ENCODE peak calls at places on chromosomes 2 and 18, in six cellular contexts. N, C, Z, S, D and F are unnamed samples. For H3K36me3 and H3K27me3, the result is how much of the 10 kb centered on the place peaks cover.

GRCh38 chr2:3692375-3692774 is 11.0 kb upstream of the DCDC2C start:
- DNase-seq in D (peak), N (no peak), S (no peak), Z (no peak), C (no peak), F (no peak)

GRCh38 chr2:239544846-239545465 is 144.1 kb upstream of the HDAC4 start:
- DNase-seq in Z (no peak), D (no peak), S (no peak), C (no peak), N (no peak), F (no peak)

GRCh38 chr2:118489712-118490255 is 357.7 kb downstream of the EN1 start:
- DNase-seq in C (no peak), Z (no peak), S (no peak), N (no peak), D (no peak), F (no peak)

GRCh38 chr2:74010087-74010541 is 25.4 kb downstream of the TET3 start:
- DNase-seq in D (peak), C (no peak), S (peak), N (no peak), Z (no peak), F (no peak)

GRCh38 chr2:206368933-206369569 is 74.3 kb upstream of the ADAM23 start:
- DNase-seq in N (no peak), D (no peak), S (no peak), Z (no peak), C (no peak), F (no peak)

GRCh38 chr2:50143822-50144575 is 887.9 kb downstream of the NRXN1 start:
- DNase-seq in D (peak), N (peak), Z (no peak), C (no peak), S (no peak), F (peak)

GRCh38 chr18:10015941-10016819 is 102.4 kb downstream of the VAPA start:
- DNase-seq in C (no peak), Z (no peak), N (peak), S (peak), D (peak), F (peak)

GRCh38 chr2:219128401-219128800 is 32.2 kb downstream of the NHEJ1 start:
- DNase-seq in C (no peak), S (no peak), N (no peak), Z (no peak), D (no peak), F (no peak)

GRCh38 chr2:112433932-112434730 is 686 bp upstream of the RGPD8 start:
- DNase-seq in C (no peak), N (no peak), Z (no peak), S (no peak), D (no peak), F (no peak)

GRCh38 chr2:99851091-99851490 is 291.3 kb downstream of the AFF3 start:
- DNase-seq in S (no peak), Z (no peak), C (no peak), D (no peak), N (no peak), F (no peak)

GRCh38 chr2:12637754-12638153 is 79.0 kb upstream of the TRIB2 start:
- DNase-seq in S (no peak), Z (no peak), N (no peak), C (no peak), D (no peak), F (peak)

GRCh38 chr18:80223581-80224148 is 23.6 kb downstream of the PARD6G start:
- DNase-seq in S (no peak), Z (no peak), D (no peak), N (no peak), C (no peak), F (no peak)

GRCh38 chr2:119283873-119284331 is 60.3 kb downstream of the STEAP3 start:
- DNase-seq in D (no peak), N (peak), C (peak), S (peak), Z (no peak), F (peak)

GRCh38 chr2:186713664-186714063 is 19.8 kb downstream of the FAM171B start:
- DNase-seq in S (no peak), N (no peak), C (no peak), Z (no peak), D (no peak), F (no peak)

GRCh38 chr2:10186868-10187535 is 64.5 kb downstream of the RRM2 start:
- DNase-seq in D (peak), Z (no peak), N (no peak), C (no peak), S (no peak), F (no peak)

GRCh38 chr18:46672062-46672970 is 15.3 kb upstream of the LOXHD1 start:
- DNase-seq in Z (no peak), N (no peak), S (no peak), C (no peak), D (no peak), F (no peak)

GRCh38 chr2:138244400-138245001 is 257.1 kb upstream of the SPOPL start:
- DNase-seq in D (no peak), Z (peak), C (no peak), S (no peak), N (no peak), F (peak)

GRCh38 chr2:217912030-217913024 is 90.5 kb downstream of the TNS1 start:
- DNase-seq in D (no peak), N (no peak), C (no peak), S (peak), Z (no peak), F (no peak)

GRCh38 chr2:217099561-217099960 is 239.7 kb upstream of the TNP1 start:
- DNase-seq in D (no peak), C (no peak), Z (no peak), S (peak), N (no peak), F (peak)

GRCh38 chr2:76008001-76008702 is 297.4 kb upstream of the GCFC2 start:
- DNase-seq in C (peak), S (no peak), D (no peak), Z (peak), N (no peak), F (no peak)

GRCh38 chr2:157843935-157844334 is 32.2 kb downstream of the ACVR1 start:
- DNase-seq in S (no peak), C (no peak), N (no peak), Z (no peak), D (no peak), F (no peak)

GRCh38 chr2:105497094-105497493 is 98.2 kb upstream of the FHL2 start:
- DNase-seq in D (no peak), N (no peak), C (no peak), S (no peak), Z (no peak), F (no peak)

GRCh38 chr2:72762276-72762675 is 63.6 kb downstream of the EXOC6B start:
- DNase-seq in S (no peak), N (no peak), D (no peak), Z (no peak), C (no peak), F (no peak)

GRCh38 chr18:79442508-79443221 is 46.9 kb downstream of the NFATC1 start:
- DNase-seq in N (no peak), Z (no peak), S (no peak), C (no peak), D (no peak), F (no peak)

GRCh38 chr2:151654891-151655290 is 79.4 kb downstream of the NEB start:
- DNase-seq in C (no peak), Z (no peak), D (no peak), S (no peak), N (no peak), F (no peak)

GRCh38 chr2:231513746-231514224 is 16.5 kb downstream of the NMUR1 start:
- DNase-seq in N (no peak), Z (no peak), D (no peak), S (no peak), C (no peak), F (no peak)

GRCh38 chr2:39648574-39648973 is 17.1 kb upstream of the TMEM178A start:
- DNase-seq in Z (no peak), N (no peak), D (no peak), C (no peak), S (no peak), F (peak)

GRCh38 chr18:31875301-31875700 is 67.6 kb downstream of the TRAPPC8 start:
- DNase-seq in Z (no peak), N (no peak), D (no peak), C (no peak), S (no peak), F (no peak)

GRCh38 chr2:1147873-1148612 is 197.4 kb downstream of the SNTG2 start:
- DNase-seq in D (no peak), Z (no peak), N (no peak), S (no peak), C (no peak), F (no peak)

GRCh38 chr2:59622599-59623308 is 930.7 kb downstream of the BCL11A start:
- DNase-seq in S (no peak), N (no peak), D (no peak), C (no peak), Z (no peak), F (no peak)

GRCh38 chr2:236168110-236169067 is at the start of gene GBX2:
- DNase-seq in S (no peak), D (peak), N (no peak), Z (peak), C (peak), F (peak)

GRCh38 chr2:196181484-196181883 is 10.1 kb upstream of the STK17B start:
- DNase-seq in Z (no peak), C (no peak), D (no peak), N (no peak), S (no peak), F (no peak)

GRCh38 chr2:40458271-40458794 is 6.4 kb upstream of the SLC8A1 start:
- DNase-seq in C (no peak), D (peak), Z (no peak), N (no peak), S (peak), F (no peak)

GRCh38 chr2:227864161-227864756 is 7.2 kb upstream of the DAW1 start:
- DNase-seq in D (no peak), S (no peak), N (no peak), C (no peak), Z (no peak), F (peak)

GRCh38 chr2:56889738-56890137 is 705.9 kb downstream of the CCDC85A start:
- DNase-seq in D (no peak), S (no peak), Z (no peak), C (no peak), N (no peak), F (no peak)
- H3K4me3 ChIP-seq in D (no peak), S (no peak), Z (no peak), C (no peak), N (no peak), F (no peak)

DNA sequence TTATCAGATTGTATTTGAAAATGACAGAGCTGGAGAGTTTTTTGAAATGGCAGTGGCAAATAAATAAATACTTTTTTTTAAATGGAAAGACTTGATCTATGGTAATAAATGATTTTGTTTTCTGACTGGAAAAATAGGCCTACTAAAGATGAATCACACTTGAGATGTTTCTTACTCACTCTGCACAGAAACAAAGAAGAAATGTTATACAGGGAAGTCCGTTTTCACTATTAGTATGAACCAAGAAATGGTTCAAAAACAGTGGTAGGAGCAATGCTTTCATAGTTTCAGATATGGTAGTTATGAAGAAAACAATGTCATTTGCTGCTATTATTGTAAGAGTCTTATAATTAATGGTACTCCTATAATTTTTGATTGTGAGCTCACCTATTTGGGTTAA is 30.9 kb downstream of the CD28 start:
- DNase-seq in N (no peak), D (no peak), Z (no peak), C (no peak), S (no peak), F (no peak)
- H3K36me3 ChIP-seq in N (under half), D (under half), Z (under half), C (under half), S (under half), F (under half)

GRCh38 chr18:13849791-13850190 is 25.8 kb downstream of the MC5R start:
- DNase-seq in D (no peak), S (no peak), Z (no peak), C (no peak), N (no peak), F (no peak)
- H3K27me3 ChIP-seq in D (under half), S (under half), Z (under half), C (under half), N (under half), F (under half)

GRCh38 chr18:37403788-37404187 is 161.8 kb downstream of the CELF4 start:
- DNase-seq in D (no peak), C (no peak), Z (no peak), S (no peak), N (no peak), F (no peak)

GRCh38 chr18:37403100-37403781 is 162.4 kb downstream of the CELF4 start:
- DNase-seq in S (peak), D (no peak), Z (peak), C (no peak), N (peak), F (peak)

GRCh38 chr18:37402735-37403099 is 162.9 kb downstream of the CELF4 start:
- DNase-seq in Z (no peak), D (no peak), C (no peak), N (no peak), S (no peak), F (no peak)

GRCh38 chr18:37398248-37398920 is 167.2 kb downstream of the CELF4 start:
- DNase-seq in C (no peak), S (no peak), D (no peak), N (peak), Z (no peak), F (no peak)

DNA sequence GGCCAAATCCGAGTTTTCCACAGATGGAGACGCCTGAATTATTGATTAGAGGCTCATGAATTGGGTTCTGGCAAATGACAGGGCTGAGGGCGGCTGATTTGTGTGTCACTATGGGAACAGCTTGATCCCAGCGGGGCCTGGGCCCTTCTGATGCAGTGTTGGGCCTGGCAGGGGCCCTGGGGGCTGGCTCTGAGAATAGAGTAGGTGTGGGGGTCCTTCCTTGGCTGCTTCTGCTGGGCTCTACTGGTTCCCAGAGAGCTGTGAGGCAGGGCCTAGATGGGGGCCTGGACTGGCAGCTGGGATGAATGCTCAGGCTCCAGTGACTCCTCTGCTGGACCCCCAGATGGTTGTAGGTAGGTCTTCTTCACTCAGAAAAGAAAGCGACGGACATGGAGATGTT is 164.8 kb downstream of the CELF4 start:
- DNase-seq in S (no peak), D (no peak), C (no peak), Z (no peak), N (no peak), F (no peak)
- H3K4me3 ChIP-seq in S (no peak), D (no peak), C (no peak), Z (no peak), N (no peak), F (no peak)

GRCh38 chr2:37655442-37655841 is 16.0 kb downstream of the CDC42EP3 start:
- DNase-seq in C (no peak), D (peak), Z (no peak), N (no peak), S (no peak), F (no peak)

GRCh38 chr2:37656512-37657423 is 14.7 kb downstream of the CDC42EP3 start:
- DNase-seq in Z (no peak), D (no peak), S (no peak), C (no peak), N (no peak), F (no peak)

GRCh38 chr2:37653805-37654378 is 17.6 kb downstream of the CDC42EP3 start:
- DNase-seq in Z (no peak), N (no peak), D (no peak), S (peak), C (peak), F (peak)

GRCh38 chr2:37654419-37654818 is 17.0 kb downstream of the CDC42EP3 start:
- DNase-seq in Z (no peak), C (no peak), D (no peak), S (no peak), N (no peak), F (no peak)

DNA sequence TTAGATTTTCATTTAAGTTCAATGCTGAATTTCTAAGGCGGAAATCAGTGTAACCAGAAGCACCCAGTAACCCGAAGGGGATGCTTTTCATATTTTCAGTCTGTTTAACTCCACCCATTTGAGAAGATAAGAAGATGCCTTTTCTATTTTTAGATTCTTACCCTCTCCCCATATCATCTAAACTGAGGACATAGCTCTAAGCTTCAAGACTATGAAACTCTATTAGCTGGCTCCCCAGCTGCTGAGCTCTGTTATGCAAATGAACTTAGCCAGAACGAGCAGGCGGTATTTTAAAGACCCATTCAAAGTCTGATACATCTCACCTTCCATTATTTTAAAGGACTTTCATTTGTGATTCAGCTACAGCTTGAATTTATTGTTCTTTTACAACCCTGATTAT is 16.5 kb downstream of the CDC42EP3 start:
- DNase-seq in S (no peak), Z (no peak), N (no peak), D (no peak), C (no peak), F (no peak)
- H3K36me3 ChIP-seq in S (under half), Z (under half), N (under half), D (half or more), C (under half), F (half or more)

GRCh38 chr2:229712125-229712524 is 2.2 kb downstream of the DNER start:
- DNase-seq in S (no peak), C (no peak), Z (no peak), N (no peak), D (no peak), F (no peak)
- H3K27me3 ChIP-seq in S (half or more), C (half or more), Z (under half), N (under half), D (under half), F (under half)